ENCODE peak calls at places on chromosomes 4 and X, in seven cellular contexts. D is heart right ventricle; F is astrocyte; K is activated CD8-positive, alpha-beta T cell treated with anti-CD3 and anti-CD28 coated beads for 36 hours; C is endodermal cell; O is HFF-Myc; I is uterus. J is an unnamed sample.

GRCh38 chr4:150722908-150723362 is 141.0 kb downstream of the MAB21L2 start:
- DNase-seq in D (peak), K (no peak), I (peak), F (no peak), O (no peak), C (peak), J (peak)

GRCh38 chrX:39984191-39984956 is 113.4 kb downstream of the BCOR start:
- DNase-seq in C (no peak), F (peak), D (no peak), O (no peak), K (no peak), I (peak), J (no peak)

GRCh38 chrX:13742397-13743176 is 8.0 kb downstream of the OFD1 start:
- DNase-seq in C (no peak), D (no peak), K (peak), I (no peak), O (no peak), F (no peak), J (no peak)

GRCh38 chrX:129495941-129496340 is 27.3 kb downstream of the SMARCA1 start:
- DNase-seq in F (peak), C (no peak), D (no peak), K (no peak), I (no peak), O (no peak), J (no peak)

GRCh38 chrX:46599051-46599560 is 25.5 kb downstream of the CHST7 start:
- DNase-seq in O (no peak), K (no peak), I (no peak), C (no peak), D (no peak), F (no peak), J (no peak)

GRCh38 chrX:130726661-130727060 is 176.3 kb downstream of the ENOX2 start:
- DNase-seq in F (peak), I (no peak), D (no peak), O (no peak), K (no peak), C (no peak), J (no peak)

GRCh38 chr4:52926575-52926974 is 64.5 kb downstream of the RASL11B start:
- DNase-seq in K (no peak), O (no peak), C (no peak), F (no peak), D (no peak), I (no peak), J (no peak)

GRCh38 chrX:134599173-134599914 is 58.9 kb downstream of the PLAC1 start:
- DNase-seq in O (no peak), C (no peak), K (peak), D (no peak), F (peak), I (peak), J (no peak)

GRCh38 chr4:98284640-98285046 is 23.5 kb downstream of the RAP1GDS1 start:
- DNase-seq in K (no peak), F (peak), O (no peak), I (no peak), D (no peak), C (peak), J (no peak)

GRCh38 chr4:173252024-173252935 is 81.9 kb downstream of the HMGB2 start:
- DNase-seq in C (no peak), O (peak), K (peak), D (no peak), I (peak), F (peak), J (no peak)

GRCh38 chrX:31201503-31201902 is 129.7 kb upstream of the FTHL17 start:
- DNase-seq in K (no peak), O (no peak), I (no peak), F (no peak), C (no peak), D (no peak), J (no peak)

GRCh38 chrX:51148848-51149247 is 183.8 kb upstream of the NUDT10 start:
- DNase-seq in F (no peak), I (no peak), O (no peak), C (peak), K (no peak), D (no peak), J (no peak)

GRCh38 chr4:25937801-25938200 is 23.8 kb downstream of the SMIM20 start:
- DNase-seq in D (no peak), C (no peak), K (no peak), F (peak), I (no peak), O (no peak), J (no peak)

GRCh38 chr4:83781434-83781833 is 245.5 kb downstream of the GPAT3 start:
- DNase-seq in O (no peak), C (no peak), D (no peak), K (no peak), I (no peak), F (no peak), J (no peak)

GRCh38 chr4:88526221-88526815 is 2.7 kb upstream of the PYURF start:
- DNase-seq in I (no peak), C (no peak), O (no peak), K (no peak), D (no peak), F (no peak), J (no peak)

GRCh38 chr4:158015241-158015640 is 157.6 kb downstream of the GASK1B start:
- DNase-seq in C (no peak), F (peak), I (no peak), O (no peak), K (no peak), D (no peak), J (no peak)

GRCh38 chr4:1748465-1748995 is 27.2 kb downstream of the TACC3 start:
- DNase-seq in O (peak), F (no peak), I (peak), K (peak), D (peak), C (peak), J (no peak)

GRCh38 chr4:103207673-103208072 is 9.5 kb upstream of the CENPE start:
- DNase-seq in I (no peak), K (no peak), F (no peak), D (no peak), C (peak), O (no peak), J (no peak)

GRCh38 chr4:141003193-141003592 is 130.1 kb downstream of the RNF150 start:
- DNase-seq in I (no peak), D (no peak), F (no peak), O (no peak), K (no peak), C (no peak), J (no peak)

GRCh38 chr4:114077610-114078009 is 98.2 kb upstream of the ARSJ start:
- DNase-seq in D (no peak), O (peak), F (peak), C (no peak), I (no peak), K (no peak), J (no peak)

GRCh38 chr4:151356510-151356909 is 31.1 kb upstream of the SH3D19 start:
- DNase-seq in K (no peak), C (no peak), O (no peak), F (peak), D (no peak), I (no peak), J (no peak)

GRCh38 chr4:102493794-102494193 is 7.4 kb upstream of the NFKB1 start:
- DNase-seq in F (no peak), O (no peak), K (no peak), I (no peak), D (no peak), C (no peak), J (no peak)

GRCh38 chrX:152895724-152896420 is 2.0 kb upstream of the ZNF185 start:
- DNase-seq in O (no peak), I (no peak), D (no peak), K (no peak), C (peak), F (no peak), J (peak)

GRCh38 chr4:85603437-85604336 is 128.7 kb downstream of the ARHGAP24 start:
- DNase-seq in K (no peak), F (peak), I (no peak), O (peak), C (no peak), D (no peak), J (no peak)

GRCh38 chrX:405149-405548 is 18.4 kb upstream of the PPP2R3B start:
- DNase-seq in K (no peak), I (no peak), O (no peak), F (no peak), C (no peak), D (no peak), J (no peak)

GRCh38 chrX:150573702-150574101 is 5.3 kb downstream of the MTM1 start:
- DNase-seq in D (no peak), F (no peak), O (no peak), I (no peak), K (peak), C (no peak), J (no peak)

GRCh38 chr4:174697164-174697563 is 131.9 kb downstream of the GLRA3 start:
- DNase-seq in K (no peak), C (no peak), D (no peak), I (no peak), O (peak), F (no peak), J (no peak)

GRCh38 chrX:116173006-116173405 is 2.5 kb downstream of the AGTR2 start:
- DNase-seq in C (no peak), D (no peak), K (no peak), F (no peak), O (no peak), I (no peak), J (no peak)

GRCh38 chr4:76535603-76536380 is 100.8 kb downstream of the SHROOM3 start:
- DNase-seq in O (peak), F (peak), K (no peak), I (no peak), C (no peak), D (no peak), J (no peak)

GRCh38 chrX:13257223-13258051 is 62.4 kb downstream of the ATXN3L start:
- DNase-seq in D (no peak), O (no peak), K (peak), F (no peak), C (no peak), I (no peak), J (no peak)

GRCh38 chrX:130190801-130191200 is 19.0 kb downstream of the RAB33A start:
- DNase-seq in K (no peak), D (no peak), F (no peak), C (no peak), I (no peak), O (no peak), J (no peak)

GRCh38 chrX:152821145-152821765 is 9.3 kb downstream of the CETN2 start:
- DNase-seq in C (peak), D (no peak), F (no peak), I (no peak), O (no peak), K (peak), J (no peak)

GRCh38 chr4:102620697-102621497 is 119.7 kb downstream of the NFKB1 start:
- DNase-seq in C (no peak), O (peak), F (peak), D (no peak), I (no peak), K (peak), J (no peak)

GRCh38 chrX:99722094-99722493 is 688.0 kb downstream of the PCDH19 start:
- DNase-seq in D (no peak), O (no peak), I (no peak), C (peak), F (no peak), K (no peak), J (no peak)
- TF ChIP-seq CTCF in D (no peak), O (no peak), I (no peak), C (peak), F (no peak), K (no peak), J (no peak)

GRCh38 chrX:131745942-131746489 is 202.1 kb downstream of the OR13H1 start:
- DNase-seq in F (no peak), D (no peak), K (no peak), O (no peak), C (no peak), I (no peak), J (no peak)

GRCh38 chrX:131747173-131747572 is 203.3 kb downstream of the OR13H1 start:
- DNase-seq in F (peak), K (no peak), C (no peak), D (no peak), O (no peak), I (peak), J (no peak)

GRCh38 chrX:131741103-131741581 is 197.3 kb downstream of the OR13H1 start:
- DNase-seq in C (no peak), O (no peak), D (no peak), K (no peak), I (peak), F (peak), J (no peak)

GRCh38 chrX:131746491-131746968 is 202.7 kb downstream of the OR13H1 start:
- DNase-seq in I (peak), K (no peak), F (peak), D (peak), C (peak), O (no peak), J (no peak)
- TF ChIP-seq CTCF in I (peak), K (no peak), F (no peak), D (peak), C (peak), O (no peak), J (no peak)

DNA sequence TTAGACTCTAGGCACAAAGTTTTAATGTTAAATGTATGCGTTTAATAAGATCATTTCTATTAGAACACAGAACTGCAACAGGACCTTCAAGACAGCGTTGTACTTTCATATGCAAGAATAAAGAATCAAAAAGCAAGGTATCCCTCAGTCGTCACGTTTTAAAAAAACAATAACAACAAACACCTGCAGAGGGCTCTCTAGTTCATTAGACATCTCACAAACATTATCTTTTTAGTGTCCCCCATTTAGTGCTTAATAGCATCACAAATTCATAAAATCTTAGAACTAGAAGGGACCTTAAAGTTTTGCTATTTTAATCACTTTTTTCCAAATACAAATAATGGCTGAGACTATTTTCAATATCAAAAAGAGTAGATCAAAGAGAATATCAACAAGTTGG is 236.6 kb downstream of the DCHS2 start:
- DNase-seq in F (no peak), K (no peak), D (no peak), I (no peak), C (no peak), O (no peak), J (no peak)
- TF ChIP-seq CTCF in F (no peak), K (no peak), D (no peak), I (no peak), C (peak), O (no peak), J (peak)

DNA sequence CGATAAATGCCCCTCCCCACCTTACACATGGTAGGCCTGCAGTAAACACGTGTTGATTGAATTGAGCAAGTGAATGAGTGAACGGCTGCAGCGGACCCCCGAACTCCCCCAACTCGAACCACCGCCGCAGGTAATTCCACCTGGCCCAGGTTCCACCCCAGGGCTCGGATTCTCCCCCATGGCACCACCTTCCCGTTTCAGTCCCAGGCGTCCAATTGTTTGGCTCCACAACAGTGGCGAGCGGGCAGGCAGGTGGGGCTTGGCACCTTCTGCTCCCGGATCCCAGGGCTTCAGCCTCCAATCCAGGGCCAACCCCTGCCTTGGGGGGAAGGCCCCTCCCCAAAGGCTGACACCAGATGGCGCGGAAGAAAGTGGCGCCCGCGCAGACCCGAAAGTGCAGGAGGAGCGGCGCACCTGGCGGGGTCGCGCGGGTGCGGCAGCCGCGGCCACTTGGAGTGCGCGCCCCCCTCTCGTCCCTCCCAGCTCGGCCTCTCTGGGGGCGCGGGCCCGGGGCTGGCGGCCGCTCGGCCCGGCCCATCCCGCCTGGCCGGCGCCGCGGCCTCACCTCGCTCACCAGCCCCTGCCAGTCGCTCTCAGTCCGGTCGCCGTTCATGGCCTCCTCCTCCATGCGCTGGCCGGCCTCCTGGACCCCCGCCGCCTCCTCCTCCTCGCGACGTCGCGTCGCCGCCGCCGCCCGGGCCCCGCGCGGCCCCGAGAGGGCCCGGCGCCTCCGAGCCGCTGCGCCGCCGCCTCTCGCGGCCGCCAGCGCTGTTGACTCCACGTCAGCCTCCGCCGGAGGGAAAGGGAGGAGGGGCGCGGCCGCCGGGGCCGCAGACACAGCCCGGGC is at the start of gene CCDC149:
- DNase-seq in F (peak), O (no peak), I (peak), C (peak), D (peak), K (peak), J (no peak)
- TF ChIP-seq CTCF in F (no peak), O (no peak), I (peak), C (peak), D (peak), K (no peak), J (peak)

DNA sequence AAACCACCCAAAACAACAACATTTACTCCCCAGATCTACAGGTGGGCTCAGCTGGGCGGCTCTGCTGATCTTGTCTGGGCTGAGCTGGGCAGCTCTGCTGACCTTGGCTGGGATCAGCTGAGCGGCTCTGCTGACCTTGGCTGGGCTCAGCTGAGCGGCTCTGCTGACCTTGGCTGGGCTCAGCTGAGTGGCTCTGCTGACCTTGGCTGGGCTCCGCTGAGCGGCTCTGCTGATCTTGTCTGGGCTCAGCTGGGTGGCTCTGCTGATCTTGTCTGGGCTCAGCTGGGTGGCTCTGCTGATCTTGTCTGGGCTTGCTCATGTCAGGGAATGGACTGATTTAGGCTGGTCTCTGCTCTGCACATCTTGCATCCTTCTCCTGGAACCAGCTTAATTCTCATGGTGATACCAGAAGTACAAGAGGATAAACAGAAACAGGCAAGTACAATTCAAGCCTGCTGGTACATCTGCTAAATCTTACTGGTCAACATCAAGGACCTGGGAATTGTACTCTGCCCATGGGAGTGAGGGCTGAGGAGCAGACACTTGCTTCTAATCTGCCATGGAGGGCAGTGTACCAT is 248.5 kb upstream of the PSAPL1 start:
- DNase-seq in O (no peak), C (no peak), K (no peak), F (no peak), I (no peak), D (no peak), J (peak)
- TF ChIP-seq CTCF in O (no peak), C (no peak), K (no peak), F (no peak), I (no peak), D (no peak), J (no peak)

GRCh38 chr4:5822617-5823016 is 70.3 kb downstream of the CRMP1 start:
- DNase-seq in K (no peak), C (no peak), I (no peak), O (no peak), F (no peak), D (no peak), J (no peak)

GRCh38 chr4:5823542-5824211 is 69.2 kb downstream of the CRMP1 start:
- DNase-seq in D (no peak), K (peak), C (no peak), F (no peak), O (no peak), I (no peak), J (no peak)

GRCh38 chr4:5824635-5825034 is 68.3 kb downstream of the CRMP1 start:
- DNase-seq in K (peak), C (peak), I (no peak), O (peak), D (no peak), F (no peak), J (no peak)

GRCh38 chr4:5824227-5824626 is 68.7 kb downstream of the CRMP1 start:
- DNase-seq in O (no peak), K (no peak), F (no peak), C (no peak), I (no peak), D (no peak), J (no peak)

DNA sequence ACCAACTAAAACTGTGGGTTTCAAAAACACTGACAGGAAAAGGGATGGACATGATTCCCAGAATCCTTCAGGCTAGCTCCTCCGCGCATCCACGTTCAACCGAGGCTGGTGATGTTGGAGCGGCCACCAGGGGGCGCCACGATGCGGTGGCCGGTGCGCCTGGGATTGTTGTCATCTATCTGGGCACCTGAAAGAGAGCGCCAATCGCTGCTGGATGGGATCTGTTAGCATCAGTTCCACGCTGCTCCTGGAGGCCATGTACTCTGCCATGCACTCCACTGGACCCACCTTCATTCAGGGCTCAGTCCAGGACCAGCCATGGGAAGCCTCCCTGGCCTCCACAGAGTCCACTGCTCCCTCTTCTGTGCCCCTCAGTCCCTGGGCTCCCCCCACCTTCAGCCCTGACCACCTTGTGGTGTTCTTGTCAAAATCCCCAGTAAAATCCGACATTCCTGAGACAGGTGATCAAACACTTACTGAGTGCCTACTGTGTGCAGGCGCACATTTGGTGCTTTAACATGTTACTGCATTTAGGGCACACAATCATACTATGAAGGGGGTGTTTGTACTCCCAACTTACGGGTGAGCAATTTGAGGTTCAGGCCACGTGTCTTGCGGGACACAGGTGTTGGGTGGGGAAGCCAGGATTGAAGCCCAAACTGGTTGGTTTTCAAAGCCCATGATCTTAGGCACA is 71.1 kb downstream of the CRMP1 start:
- DNase-seq in O (no peak), F (no peak), I (no peak), K (peak), C (peak), D (no peak), J (no peak)
- TF ChIP-seq CTCF in O (peak), F (peak), I (peak), K (peak), C (peak), D (peak), J (peak)

GRCh38 chr4:8643441-8643840 is 50.9 kb downstream of the CPZ start:
- DNase-seq in D (no peak), C (no peak), I (no peak), O (no peak), K (no peak), F (no peak), J (peak)

GRCh38 chr4:8644966-8645752 is 52.6 kb downstream of the CPZ start:
- DNase-seq in C (peak), O (no peak), I (peak), F (no peak), D (no peak), K (no peak), J (peak)

GRCh38 chr4:8644461-8644891 is 51.9 kb downstream of the CPZ start:
- DNase-seq in I (peak), C (peak), O (no peak), D (no peak), F (no peak), K (no peak), J (peak)

GRCh38 chr4:8642651-8643321 is 50.2 kb downstream of the CPZ start:
- DNase-seq in F (no peak), O (no peak), D (no peak), I (no peak), K (no peak), C (no peak), J (peak)

GRCh38 chr4:8643986-8644385 is 51.4 kb downstream of the CPZ start:
- DNase-seq in D (no peak), K (no peak), C (peak), F (no peak), O (no peak), I (no peak), J (peak)
- TF ChIP-seq CTCF in D (no peak), K (no peak), C (no peak), F (no peak), O (no peak), I (no peak), J (no peak)

GRCh38 chrX:119574394-119575266 is at the start of gene UBE2A:
- DNase-seq in O (peak), K (peak), I (peak), C (peak), D (peak), F (peak), J (peak)
- TF ChIP-seq CTCF in O (peak), K (peak), I (peak), C (peak), D (peak), F (no peak), J (peak)